ENCODE peak calls at places on chromosomes 5 and 9, in nine cellular contexts. One of them, this sample, is unnamed.

GRCh38 chr5:12772276-12772675 is 868.0 kb upstream of the CTNND2 start:
- DNase-seq in stimulated activated CD4-positive, alpha-beta T cell treated with anti-CD3 and anti-CD28 coated beads, Interleukin-1b, Interleukin-23, amount 100 ng/mL, for 48 hours: no peak
- DNase-seq in cerebellum: no peak
- DNase-seq in tibial artery: no peak
- DNase-seq in nucleus accumbens: no peak
- DNase-seq in NCI-H146: no peak
- DNase-seq in Daoy: peak
- DNase-seq in SK-MEL-5: no peak
- DNase-seq in KBM-7: no peak
- DNase-seq in this sample: no peak

GRCh38 chr5:132821350-132821749 is 8.2 kb downstream of the SOWAHA start:
- DNase-seq in Daoy: no peak
- DNase-seq in cerebellum: no peak
- DNase-seq in NCI-H146: no peak
- DNase-seq in SK-MEL-5: no peak
- DNase-seq in tibial artery: no peak
- DNase-seq in KBM-7: no peak
- DNase-seq in nucleus accumbens: no peak
- DNase-seq in stimulated activated CD4-positive, alpha-beta T cell treated with anti-CD3 and anti-CD28 coated beads, Interleukin-1b, Interleukin-23, amount 100 ng/mL, for 48 hours: no peak
- DNase-seq in this sample: no peak

GRCh38 chr9:129574911-129575574 is 45.9 kb downstream of the C9orf50 start:
- DNase-seq in tibial artery: no peak
- DNase-seq in NCI-H146: no peak
- DNase-seq in nucleus accumbens: no peak
- DNase-seq in stimulated activated CD4-positive, alpha-beta T cell treated with anti-CD3 and anti-CD28 coated beads, Interleukin-1b, Interleukin-23, amount 100 ng/mL, for 48 hours: no peak
- DNase-seq in Daoy: no peak
- DNase-seq in cerebellum: no peak
- DNase-seq in KBM-7: no peak
- DNase-seq in SK-MEL-5: no peak
- DNase-seq in this sample: no peak

GRCh38 chr5:150079655-150080461 is 6.5 kb downstream of the CSF1R start:
- DNase-seq in nucleus accumbens: no peak
- DNase-seq in tibial artery: no peak
- DNase-seq in stimulated activated CD4-positive, alpha-beta T cell treated with anti-CD3 and anti-CD28 coated beads, Interleukin-1b, Interleukin-23, amount 100 ng/mL, for 48 hours: no peak
- DNase-seq in cerebellum: no peak
- DNase-seq in KBM-7: no peak
- DNase-seq in NCI-H146: no peak
- DNase-seq in SK-MEL-5: no peak
- DNase-seq in Daoy: no peak
- DNase-seq in this sample: peak

GRCh38 chr5:59256331-59256730 is 637.2 kb downstream of the PDE4D start:
- DNase-seq in nucleus accumbens: no peak
- DNase-seq in cerebellum: no peak
- DNase-seq in KBM-7: no peak
- DNase-seq in stimulated activated CD4-positive, alpha-beta T cell treated with anti-CD3 and anti-CD28 coated beads, Interleukin-1b, Interleukin-23, amount 100 ng/mL, for 48 hours: no peak
- DNase-seq in Daoy: no peak
- DNase-seq in NCI-H146: no peak
- DNase-seq in SK-MEL-5: no peak
- DNase-seq in tibial artery: no peak
- DNase-seq in this sample: no peak

GRCh38 chr5:160451281-160451680 is 29.6 kb downstream of the PTTG1 start:
- DNase-seq in Daoy: no peak
- DNase-seq in stimulated activated CD4-positive, alpha-beta T cell treated with anti-CD3 and anti-CD28 coated beads, Interleukin-1b, Interleukin-23, amount 100 ng/mL, for 48 hours: no peak
- DNase-seq in nucleus accumbens: no peak
- DNase-seq in cerebellum: no peak
- DNase-seq in SK-MEL-5: no peak
- DNase-seq in tibial artery: no peak
- DNase-seq in KBM-7: no peak
- DNase-seq in NCI-H146: no peak
- DNase-seq in this sample: no peak

GRCh38 chr5:76960004-76960625 is 7.3 kb downstream of the CRHBP start:
- DNase-seq in SK-MEL-5: peak
- DNase-seq in NCI-H146: no peak
- DNase-seq in stimulated activated CD4-positive, alpha-beta T cell treated with anti-CD3 and anti-CD28 coated beads, Interleukin-1b, Interleukin-23, amount 100 ng/mL, for 48 hours: no peak
- DNase-seq in tibial artery: no peak
- DNase-seq in nucleus accumbens: no peak
- DNase-seq in Daoy: peak
- DNase-seq in KBM-7: peak
- DNase-seq in cerebellum: no peak
- DNase-seq in this sample: no peak

GRCh38 chr9:89445801-89446228 is 52.1 kb downstream of the SEMA4D start:
- DNase-seq in nucleus accumbens: no peak
- DNase-seq in NCI-H146: no peak
- DNase-seq in SK-MEL-5: no peak
- DNase-seq in cerebellum: no peak
- DNase-seq in KBM-7: no peak
- DNase-seq in tibial artery: no peak
- DNase-seq in stimulated activated CD4-positive, alpha-beta T cell treated with anti-CD3 and anti-CD28 coated beads, Interleukin-1b, Interleukin-23, amount 100 ng/mL, for 48 hours: no peak
- DNase-seq in Daoy: no peak
- DNase-seq in this sample: no peak

GRCh38 chr5:107248065-107248695 is 422.6 kb downstream of the EFNA5 start:
- DNase-seq in tibial artery: peak
- DNase-seq in stimulated activated CD4-positive, alpha-beta T cell treated with anti-CD3 and anti-CD28 coated beads, Interleukin-1b, Interleukin-23, amount 100 ng/mL, for 48 hours: peak
- DNase-seq in NCI-H146: no peak
- DNase-seq in Daoy: peak
- DNase-seq in cerebellum: peak
- DNase-seq in SK-MEL-5: peak
- DNase-seq in KBM-7: peak
- DNase-seq in nucleus accumbens: peak
- DNase-seq in this sample: peak

GRCh38 chr5:132961887-132962286 is 1.5 kb downstream of the AFF4 start:
- DNase-seq in NCI-H146: no peak
- DNase-seq in SK-MEL-5: peak
- DNase-seq in stimulated activated CD4-positive, alpha-beta T cell treated with anti-CD3 and anti-CD28 coated beads, Interleukin-1b, Interleukin-23, amount 100 ng/mL, for 48 hours: no peak
- DNase-seq in nucleus accumbens: no peak
- DNase-seq in Daoy: peak
- DNase-seq in cerebellum: no peak
- DNase-seq in tibial artery: no peak
- DNase-seq in KBM-7: peak
- DNase-seq in this sample: no peak

GRCh38 chr9:116842658-116843057 is 155.6 kb downstream of the TRIM32 start:
- DNase-seq in stimulated activated CD4-positive, alpha-beta T cell treated with anti-CD3 and anti-CD28 coated beads, Interleukin-1b, Interleukin-23, amount 100 ng/mL, for 48 hours: no peak
- DNase-seq in cerebellum: no peak
- DNase-seq in SK-MEL-5: no peak
- DNase-seq in nucleus accumbens: no peak
- DNase-seq in NCI-H146: peak
- DNase-seq in tibial artery: no peak
- DNase-seq in KBM-7: no peak
- DNase-seq in Daoy: no peak
- DNase-seq in this sample: no peak

GRCh38 chr5:135033026-135033861 is 784 bp downstream of the PITX1 start:
- DNase-seq in cerebellum: no peak
- DNase-seq in KBM-7: peak
- DNase-seq in NCI-H146: peak
- DNase-seq in tibial artery: peak
- DNase-seq in SK-MEL-5: no peak
- DNase-seq in stimulated activated CD4-positive, alpha-beta T cell treated with anti-CD3 and anti-CD28 coated beads, Interleukin-1b, Interleukin-23, amount 100 ng/mL, for 48 hours: no peak
- DNase-seq in nucleus accumbens: no peak
- DNase-seq in Daoy: peak
- DNase-seq in this sample: no peak

GRCh38 chr9:3879731-3880493 is 354.1 kb upstream of the RFX3 start:
- DNase-seq in SK-MEL-5: no peak
- DNase-seq in stimulated activated CD4-positive, alpha-beta T cell treated with anti-CD3 and anti-CD28 coated beads, Interleukin-1b, Interleukin-23, amount 100 ng/mL, for 48 hours: no peak
- DNase-seq in KBM-7: no peak
- DNase-seq in nucleus accumbens: no peak
- DNase-seq in cerebellum: no peak
- DNase-seq in NCI-H146: no peak
- DNase-seq in Daoy: peak
- DNase-seq in tibial artery: no peak
- DNase-seq in this sample: no peak

GRCh38 chr9:79382468-79382867 is 189.3 kb upstream of the TLE4 start:
- DNase-seq in SK-MEL-5: no peak
- DNase-seq in NCI-H146: no peak
- DNase-seq in tibial artery: no peak
- DNase-seq in Daoy: peak
- DNase-seq in nucleus accumbens: no peak
- DNase-seq in cerebellum: no peak
- DNase-seq in stimulated activated CD4-positive, alpha-beta T cell treated with anti-CD3 and anti-CD28 coated beads, Interleukin-1b, Interleukin-23, amount 100 ng/mL, for 48 hours: peak
- DNase-seq in KBM-7: no peak
- DNase-seq in this sample: no peak

GRCh38 chr5:25662610-25663009 is 1017.8 kb upstream of the CDH10 start:
- DNase-seq in Daoy: no peak
- DNase-seq in NCI-H146: no peak
- DNase-seq in stimulated activated CD4-positive, alpha-beta T cell treated with anti-CD3 and anti-CD28 coated beads, Interleukin-1b, Interleukin-23, amount 100 ng/mL, for 48 hours: no peak
- DNase-seq in cerebellum: no peak
- DNase-seq in SK-MEL-5: no peak
- DNase-seq in tibial artery: no peak
- DNase-seq in KBM-7: no peak
- DNase-seq in nucleus accumbens: no peak
- DNase-seq in this sample: no peak

GRCh38 chr5:62722360-62722759 is 143.7 kb downstream of the LRRC70 start:
- DNase-seq in stimulated activated CD4-positive, alpha-beta T cell treated with anti-CD3 and anti-CD28 coated beads, Interleukin-1b, Interleukin-23, amount 100 ng/mL, for 48 hours: no peak
- DNase-seq in NCI-H146: no peak
- DNase-seq in Daoy: no peak
- DNase-seq in nucleus accumbens: no peak
- DNase-seq in KBM-7: no peak
- DNase-seq in SK-MEL-5: peak
- DNase-seq in tibial artery: no peak
- DNase-seq in cerebellum: no peak
- DNase-seq in this sample: no peak

GRCh38 chr9:133692364-133692985 is 45.7 kb downstream of the SARDH start:
- DNase-seq in stimulated activated CD4-positive, alpha-beta T cell treated with anti-CD3 and anti-CD28 coated beads, Interleukin-1b, Interleukin-23, amount 100 ng/mL, for 48 hours: no peak
- DNase-seq in cerebellum: no peak
- DNase-seq in tibial artery: no peak
- DNase-seq in nucleus accumbens: no peak
- DNase-seq in SK-MEL-5: no peak
- DNase-seq in NCI-H146: no peak
- DNase-seq in KBM-7: no peak
- DNase-seq in Daoy: no peak
- DNase-seq in this sample: no peak

This sample was measured in dorsolateral prefrontal cortex.